ENCODE peak calls at places on chromosome 21, in six cellular contexts. V is astrocyte, L is progenitor cell of endocrine pancreas, O is fibroblast of pulmonary artery, C is astrocyte of the spinal cord, H is HL-60. T is an unnamed sample.

GRCh38 chr21:38957575-38958340 is 152.0 kb downstream of the ETS2 start:
- DNase-seq in V (no peak), L (no peak), O (no peak), C (no peak), H (no peak), T (no peak)

GRCh38 chr21:17732306-17732705 is 86.8 kb downstream of the C21orf91 start:
- DNase-seq in V (peak), L (no peak), O (peak), C (peak), H (no peak), T (no peak)

GRCh38 chr21:22346576-22346975 is 1348.4 kb downstream of the NCAM2 start:
- DNase-seq in V (no peak), L (no peak), O (no peak), C (no peak), H (no peak), T (no peak)

GRCh38 chr21:45098867-45099266 is 24.5 kb downstream of the ADARB1 start:
- DNase-seq in V (no peak), L (no peak), O (peak), C (no peak), H (no peak), T (no peak)

GRCh38 chr21:46156678-46157077 is 1.3 kb upstream of the FTCD start:
- DNase-seq in V (no peak), L (no peak), O (no peak), C (no peak), H (no peak), T (peak)

GRCh38 chr21:33230518-33231324 is 983 bp downstream of the IFNAR2 start:
- DNase-seq in V (peak), L (peak), O (peak), C (peak), H (no peak), T (peak)

GRCh38 chr21:46455575-46456385 is 2.9 kb upstream of the DIP2A start:
- DNase-seq in V (peak), L (no peak), O (peak), C (peak), H (no peak), T (no peak)

GRCh38 chr21:45942011-45942546 is 39.5 kb upstream of the COL6A1 start:
- DNase-seq in V (no peak), L (no peak), O (no peak), C (no peak), H (no peak), T (no peak)

GRCh38 chr21:33801424-33802405 is 113.9 kb downstream of the ATP5PO start:
- DNase-seq in V (peak), L (no peak), O (peak), C (peak), H (no peak), T (no peak)

GRCh38 chr21:37748351-37748750 is 167.9 kb downstream of the KCNJ6 start:
- DNase-seq in V (peak), L (no peak), O (no peak), C (no peak), H (no peak), T (no peak)

GRCh38 chr21:46145840-46146691 is 9.3 kb downstream of the FTCD start:
- DNase-seq in V (no peak), L (no peak), O (no peak), C (no peak), H (no peak), T (no peak)

GRCh38 chr21:44939532-44940115 is at the start of gene SLX9:
- DNase-seq in V (peak), L (peak), O (peak), C (peak), H (peak), T (peak)

GRCh38 chr21:27769763-27770162 is 802.9 kb upstream of the ADAMTS5 start:
- DNase-seq in V (no peak), L (no peak), O (peak), C (no peak), H (peak), T (no peak)

GRCh38 chr21:46639489-46640386 is 4.3 kb downstream of the PRMT2 start:
- DNase-seq in V (no peak), L (no peak), O (peak), C (peak), H (no peak), T (no peak)

GRCh38 chr21:27143476-27143875 is 176.6 kb upstream of the ADAMTS5 start:
- DNase-seq in V (no peak), L (no peak), O (no peak), C (no peak), H (no peak), T (no peak)

GRCh38 chr21:34200288-34200905 is 127.0 kb downstream of the MRPS6 start:
- DNase-seq in V (no peak), L (no peak), O (peak), C (no peak), H (peak), T (no peak)

GRCh38 chr21:39373634-39374033 is 24.7 kb upstream of the HMGN1 start:
- DNase-seq in V (peak), L (no peak), O (peak), C (peak), H (no peak), T (no peak)

GRCh38 chr21:27366846-27367245 is 400.0 kb upstream of the ADAMTS5 start:
- DNase-seq in V (no peak), L (no peak), O (no peak), C (no peak), H (no peak), T (no peak)

GRCh38 chr21:37631319-37632117 is 264.9 kb downstream of the DYRK1A start:
- DNase-seq in V (no peak), L (no peak), O (peak), C (no peak), H (no peak), T (no peak)

GRCh38 chr21:45078371-45078770 is 4.0 kb downstream of the ADARB1 start:
- DNase-seq in V (no peak), L (no peak), O (no peak), C (no peak), H (no peak), T (no peak)

GRCh38 chr21:46138383-46138970 is 16.9 kb downstream of the FTCD start:
- DNase-seq in V (no peak), L (no peak), O (no peak), C (no peak), H (no peak), T (no peak)

GRCh38 chr21:39196310-39196709 is 13.1 kb upstream of the PSMG1 start:
- DNase-seq in V (no peak), L (no peak), O (no peak), C (no peak), H (no peak), T (no peak)

DNA sequence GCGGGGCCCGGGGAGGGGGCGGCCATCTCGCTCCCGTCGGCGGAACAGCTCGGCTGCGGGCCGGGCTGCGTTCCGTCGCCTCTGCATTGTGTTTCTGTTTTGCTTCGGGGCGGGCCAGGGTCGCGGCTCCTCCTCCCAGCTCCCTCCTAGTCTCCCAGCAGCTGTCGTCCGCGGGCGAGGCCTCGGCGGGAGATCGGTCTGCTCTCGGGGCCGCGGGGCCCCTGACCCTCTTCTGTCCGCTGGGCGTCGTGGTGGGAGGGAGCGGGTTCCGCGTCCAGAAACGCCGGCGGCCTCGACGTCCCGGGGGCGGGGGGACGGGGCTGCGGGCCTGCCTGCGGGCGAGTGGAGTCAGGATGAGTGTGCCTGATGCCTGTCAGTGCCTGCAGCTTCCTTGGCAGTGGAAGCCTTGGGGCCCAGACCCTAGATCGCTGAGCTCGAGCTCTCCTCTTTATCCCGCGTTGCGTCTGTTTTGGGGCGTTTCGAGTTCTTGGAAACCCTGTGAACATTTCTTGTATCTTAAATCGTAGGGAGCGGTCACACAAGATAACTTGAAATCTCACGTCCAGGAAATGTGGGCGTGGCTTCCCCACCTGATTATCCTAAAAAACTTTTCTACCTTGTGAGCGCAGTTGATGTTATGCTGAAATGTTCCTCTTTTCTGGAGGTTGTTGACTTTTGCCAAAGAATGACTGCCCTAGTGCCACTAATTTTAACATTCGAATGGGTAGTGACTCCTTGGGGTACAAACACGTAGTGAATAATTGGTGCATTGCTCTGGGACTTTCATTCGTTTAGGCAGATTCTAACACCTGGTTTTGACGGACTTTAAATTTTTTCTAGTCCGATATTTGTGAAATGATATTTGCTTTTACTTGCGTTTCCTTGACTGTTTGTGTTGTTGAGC is 676 bp downstream of the MORC3 start:
- DNase-seq in V (peak), L (peak), O (peak), C (peak), H (peak), T (no peak)
- TF ChIP-seq CTCF in V (no peak), L (no peak), O (no peak), C (no peak), H (no peak), T (no peak)

GRCh38 chr21:42574234-42575027 is 60.8 kb downstream of the SLC37A1 start:
- DNase-seq in V (no peak), L (no peak), O (peak), C (no peak), H (no peak), T (no peak)
- TF ChIP-seq CTCF in V (peak), L (no peak), O (peak), C (peak), H (no peak), T (no peak)

DNA sequence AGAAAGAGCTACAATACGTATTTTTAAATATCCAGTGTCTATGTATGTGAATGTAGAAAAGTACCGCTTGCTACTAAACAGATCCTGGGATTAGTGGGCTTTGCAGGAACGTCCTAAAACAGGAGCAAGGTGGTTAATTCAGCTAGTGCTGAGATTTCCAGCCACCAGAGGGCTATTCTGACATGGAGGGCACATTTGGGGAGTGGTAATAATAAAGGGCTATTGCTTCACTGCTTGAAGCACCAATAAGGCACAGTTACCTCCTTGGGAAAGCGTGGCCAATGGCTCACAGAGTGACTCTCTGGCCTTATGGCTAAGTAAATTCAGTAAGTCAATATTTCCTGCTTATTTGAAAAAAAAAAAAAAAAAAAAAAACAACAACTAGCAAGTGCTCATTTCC is 152.4 kb downstream of the GABPA start:
- DNase-seq in V (no peak), L (no peak), O (no peak), C (no peak), H (no peak), T (no peak)
- TF ChIP-seq CTCF in V (no peak), L (peak), O (peak), C (peak), H (no peak), T (no peak)

DNA sequence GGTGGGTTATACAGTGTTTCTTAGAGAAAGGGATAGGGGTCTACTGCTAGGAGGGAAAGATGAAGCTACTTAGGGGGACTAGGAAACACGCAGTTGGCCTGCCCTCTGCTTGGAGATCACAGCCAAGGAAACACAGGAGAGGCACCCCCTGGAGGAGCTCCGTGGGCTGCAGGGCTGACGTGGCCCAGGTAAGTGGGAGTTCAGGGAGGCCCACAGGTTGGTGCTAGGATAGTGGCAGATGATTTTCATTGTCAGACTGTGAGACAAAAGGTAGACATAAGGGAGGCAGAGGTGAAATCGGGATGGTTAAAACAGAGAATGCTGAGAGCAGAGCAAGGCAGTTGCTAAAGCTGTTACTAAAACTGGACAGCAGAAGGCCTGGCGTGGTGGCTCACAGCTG is 463.0 kb downstream of the DSCAM start:
- DNase-seq in V (no peak), L (no peak), O (no peak), C (no peak), H (no peak), T (no peak)
- TF ChIP-seq CTCF in V (no peak), L (no peak), O (no peak), C (no peak), H (no peak), T (no peak)

GRCh38 chr21:28769683-28770082 is 223.0 kb downstream of the LTN1 start:
- DNase-seq in V (no peak), L (no peak), O (peak), C (no peak), H (no peak), T (no peak)

GRCh38 chr21:28773036-28773435 is 219.6 kb downstream of the LTN1 start:
- DNase-seq in V (no peak), L (no peak), O (no peak), C (no peak), H (no peak), T (no peak)

GRCh38 chr21:28771790-28772501 is 220.7 kb downstream of the LTN1 start:
- DNase-seq in V (peak), L (no peak), O (peak), C (peak), H (no peak), T (no peak)

GRCh38 chr21:28768753-28769152 is 223.9 kb downstream of the LTN1 start:
- DNase-seq in V (no peak), L (no peak), O (no peak), C (no peak), H (no peak), T (no peak)

GRCh38 chr21:28770867-28771661 is 221.6 kb downstream of the LTN1 start:
- DNase-seq in V (no peak), L (no peak), O (peak), C (no peak), H (no peak), T (no peak)
- TF ChIP-seq CTCF in V (no peak), L (no peak), O (no peak), C (no peak), H (no peak), T (no peak)

GRCh38 chr21:43362306-43362927 is 64.5 kb downstream of the SIK1 start:
- DNase-seq in V (peak), L (no peak), O (peak), C (peak), H (no peak), T (peak)

GRCh38 chr21:43361493-43362296 is 65.2 kb downstream of the SIK1 start:
- DNase-seq in V (no peak), L (no peak), O (no peak), C (peak), H (no peak), T (peak)

GRCh38 chr21:43360441-43361126 is 66.3 kb downstream of the SIK1 start:
- DNase-seq in V (no peak), L (no peak), O (no peak), C (no peak), H (no peak), T (no peak)

GRCh38 chr21:43362928-43363314 is 64.0 kb downstream of the SIK1 start:
- DNase-seq in V (peak), L (no peak), O (no peak), C (peak), H (no peak), T (no peak)

GRCh38 chr21:43361127-43361492 is 65.8 kb downstream of the SIK1 start:
- DNase-seq in V (no peak), L (no peak), O (no peak), C (no peak), H (no peak), T (no peak)
- TF ChIP-seq CTCF in V (no peak), L (no peak), O (no peak), C (no peak), H (no peak), T (no peak)

DNA sequence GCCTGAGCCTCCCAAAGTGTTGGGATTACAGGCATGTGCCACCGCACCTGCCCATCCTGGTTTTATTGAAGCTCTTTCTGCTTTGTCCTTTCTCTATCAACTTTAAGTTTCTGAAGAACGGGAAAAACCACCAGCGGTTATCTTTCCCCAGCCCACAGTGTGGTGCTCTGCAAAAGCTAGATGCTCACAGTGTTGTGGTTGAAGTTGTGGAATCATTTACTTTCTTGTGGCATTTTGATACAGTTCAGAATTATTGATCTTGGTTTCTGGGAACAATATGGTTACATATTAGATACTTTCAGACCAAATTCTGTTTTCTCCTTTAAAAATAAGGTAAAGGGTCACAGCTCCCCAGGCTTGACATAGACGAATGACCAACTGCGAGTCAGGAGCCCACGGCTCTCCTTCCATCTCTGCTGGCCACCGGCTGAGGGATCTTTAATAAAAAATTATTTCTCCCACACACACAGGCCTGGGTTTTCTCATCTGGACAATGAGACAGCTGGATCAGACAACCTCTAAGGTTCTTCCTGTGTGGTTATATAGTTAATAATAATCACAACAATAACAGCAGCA is 385.3 kb downstream of the SETD4 start:
- DNase-seq in V (no peak), L (no peak), O (peak), C (peak), H (no peak), T (no peak)
- TF ChIP-seq CTCF in V (no peak), L (no peak), O (no peak), C (no peak), H (no peak), T (no peak)

DNA sequence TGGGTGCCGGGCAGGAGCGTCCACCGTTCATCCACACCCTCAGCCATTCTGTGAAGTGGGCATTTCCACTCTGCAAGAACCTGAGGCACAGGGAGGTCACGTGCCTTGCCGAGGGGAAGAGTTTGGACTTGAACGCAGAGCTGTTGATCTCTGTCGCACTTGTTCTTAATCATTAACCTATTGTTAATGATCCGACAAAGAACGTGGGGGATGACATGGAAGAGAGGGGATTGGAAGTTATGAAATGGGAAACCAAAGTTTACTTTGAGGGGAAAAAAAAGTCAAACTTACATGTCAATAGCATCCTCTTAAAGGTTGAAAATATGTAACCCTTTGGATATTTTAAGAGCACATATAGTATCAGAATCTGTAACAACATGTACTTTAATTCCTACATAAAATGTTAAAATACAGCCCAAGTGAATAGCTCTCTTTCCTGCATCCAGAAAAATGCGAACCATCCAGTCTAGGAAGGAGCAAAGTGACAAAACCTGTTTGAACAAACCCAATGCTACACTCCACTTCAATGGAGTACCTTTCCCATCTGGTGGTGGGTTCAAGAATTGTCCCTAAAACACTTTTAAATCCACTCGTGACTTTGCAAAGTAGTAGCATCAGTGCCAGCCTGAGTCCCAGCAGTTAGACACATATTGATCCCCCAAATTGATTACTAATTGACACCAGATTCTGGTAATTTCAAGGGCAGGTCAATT is 75.5 kb downstream of the SETD4 start:
- DNase-seq in V (no peak), L (no peak), O (no peak), C (no peak), H (no peak), T (no peak)
- TF ChIP-seq CTCF in V (no peak), L (peak), O (no peak), C (no peak), H (no peak), T (no peak)

GRCh38 chr21:31456201-31456600 is 112.1 kb upstream of the TIAM1 start:
- DNase-seq in V (no peak), L (no peak), O (no peak), C (no peak), H (no peak), T (no peak)

GRCh38 chr21:31455506-31455905 is 111.4 kb upstream of the TIAM1 start:
- DNase-seq in V (no peak), L (no peak), O (no peak), C (no peak), H (no peak), T (no peak)

GRCh38 chr21:31460985-31461384 is 116.9 kb upstream of the TIAM1 start:
- DNase-seq in V (no peak), L (no peak), O (no peak), C (no peak), H (no peak), T (no peak)

GRCh38 chr21:31459457-31459856 is 115.4 kb upstream of the TIAM1 start:
- DNase-seq in V (no peak), L (no peak), O (no peak), C (no peak), H (no peak), T (no peak)

DNA sequence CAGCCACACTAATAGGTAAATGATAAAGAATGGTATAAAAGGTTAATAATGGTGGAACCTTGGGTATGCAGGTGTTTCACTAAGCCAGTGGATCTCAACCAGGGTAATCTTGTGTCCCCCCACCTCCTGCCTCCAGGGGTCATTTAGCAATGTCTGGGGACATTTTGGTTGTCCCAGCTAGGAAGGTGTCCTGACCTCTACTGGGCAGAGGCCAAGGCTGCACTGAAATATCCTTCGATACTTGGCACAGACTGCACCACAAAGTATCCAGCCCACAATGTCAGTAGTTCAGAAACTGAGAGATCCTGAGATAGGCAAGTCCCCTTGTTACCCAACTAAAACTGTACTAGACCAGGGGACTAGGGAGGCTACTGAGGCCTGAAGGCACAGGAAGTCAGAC is 113.6 kb upstream of the TIAM1 start:
- DNase-seq in V (no peak), L (no peak), O (no peak), C (no peak), H (no peak), T (no peak)
- TF ChIP-seq CTCF in V (no peak), L (peak), O (no peak), C (peak), H (no peak), T (no peak)

GRCh38 chr21:32096411-32096810 is 182.4 kb downstream of the MIS18A start:
- DNase-seq in V (no peak), L (no peak), O (no peak), C (no peak), H (no peak), T (no peak)
- TF ChIP-seq CTCF in V (peak), L (peak), O (peak), C (peak), H (peak), T (no peak)